ENCODE peak calls at places on chromosomes 16 and 17, in four cellular contexts. E is HepG2, W is left lung, O is uterus. Z is an unnamed sample.

GRCh38 chr17:34308376-34308775 is 10.9 kb upstream of the CCL8 start:
- DNase-seq in E (no peak), W (no peak), O (no peak), Z (no peak)

GRCh38 chr16:12349950-12350842 is 373.7 kb downstream of the SNX29 start:
- DNase-seq in E (no peak), W (no peak), O (no peak), Z (no peak)

GRCh38 chr17:76421054-76421427 is 31.9 kb downstream of the UBE2O start:
- DNase-seq in E (no peak), W (no peak), O (no peak), Z (no peak)

GRCh38 chr16:50311891-50312501 is 45.6 kb downstream of the ADCY7 start:
- DNase-seq in E (no peak), W (peak; percentile 74), O (peak; percentile 14), Z (peak; percentile 3)

GRCh38 chr16:19232988-19233387 is 52.5 kb upstream of the CLEC19A start:
- DNase-seq in E (no peak), W (no peak), O (no peak), Z (no peak)

GRCh38 chr17:75084039-75084660 is 3.6 kb upstream of the SLC16A5 start:
- DNase-seq in E (peak; percentile 96), W (no peak), O (no peak), Z (no peak)

GRCh38 chr16:19583665-19584300 is 28.3 kb downstream of the VPS35L start:
- DNase-seq in E (peak; percentile 77), W (no peak), O (no peak), Z (peak; percentile 10)

GRCh38 chr16:86994651-86995171 is 322.5 kb downstream of the C16orf95 start:
- DNase-seq in E (no peak), W (no peak), O (no peak), Z (no peak)

GRCh38 chr16:67805718-67806427 is 487 bp downstream of the RANBP10 start:
- DNase-seq in E (no peak), W (peak; percentile 77), O (no peak), Z (no peak)

GRCh38 chr17:26818736-26819135 is 475.2 kb upstream of the WSB1 start:
- DNase-seq in E (peak; percentile 7), W (no peak), O (no peak), Z (no peak)

GRCh38 chr17:60463157-60463820 is 41.0 kb downstream of the CHCT1 start:
- DNase-seq in E (no peak), W (no peak), O (no peak), Z (no peak)

GRCh38 chr17:49063652-49064051 is 66.5 kb downstream of the IGF2BP1 start:
- DNase-seq in E (no peak), W (no peak), O (no peak), Z (peak; percentile 7)

GRCh38 chr16:12729448-12729847 is 74.2 kb downstream of the CPPED1 start:
- DNase-seq in E (no peak), W (no peak), O (no peak), Z (no peak)

GRCh38 chr16:52095466-52095865 is 451.5 kb downstream of the TOX3 start:
- DNase-seq in E (no peak), W (no peak), O (no peak), Z (no peak)

GRCh38 chr17:41404024-41404651 is 6.7 kb upstream of the KRT31 start:
- DNase-seq in E (peak; percentile 95), W (no peak), O (no peak), Z (no peak)

GRCh38 chr16:30088832-30089624 is 2.7 kb downstream of the TBX6 start:
- DNase-seq in E (no peak), W (peak; percentile 61), O (no peak), Z (no peak)

GRCh38 chr16:66359811-66360608 is 6.5 kb upstream of the CDH5 start:
- DNase-seq in E (no peak), W (no peak), O (no peak), Z (no peak)

GRCh38 chr17:7321466-7321865 is 6.3 kb upstream of the GPS2 start:
- DNase-seq in E (no peak), W (no peak), O (no peak), Z (no peak)

GRCh38 chr17:62219500-62219899 is 154.4 kb upstream of the MED13 start:
- DNase-seq in E (no peak), W (no peak), O (no peak), Z (no peak)

GRCh38 chr17:78820122-78820792 is 20.4 kb downstream of the USP36 start:
- DNase-seq in E (no peak), W (no peak), O (no peak), Z (no peak)
- H3K27ac ChIP-seq in E (no peak overlapping the region), W (no peak overlapping the region), O (no peak overlapping the region), Z (no peak overlapping the region)

DNA sequence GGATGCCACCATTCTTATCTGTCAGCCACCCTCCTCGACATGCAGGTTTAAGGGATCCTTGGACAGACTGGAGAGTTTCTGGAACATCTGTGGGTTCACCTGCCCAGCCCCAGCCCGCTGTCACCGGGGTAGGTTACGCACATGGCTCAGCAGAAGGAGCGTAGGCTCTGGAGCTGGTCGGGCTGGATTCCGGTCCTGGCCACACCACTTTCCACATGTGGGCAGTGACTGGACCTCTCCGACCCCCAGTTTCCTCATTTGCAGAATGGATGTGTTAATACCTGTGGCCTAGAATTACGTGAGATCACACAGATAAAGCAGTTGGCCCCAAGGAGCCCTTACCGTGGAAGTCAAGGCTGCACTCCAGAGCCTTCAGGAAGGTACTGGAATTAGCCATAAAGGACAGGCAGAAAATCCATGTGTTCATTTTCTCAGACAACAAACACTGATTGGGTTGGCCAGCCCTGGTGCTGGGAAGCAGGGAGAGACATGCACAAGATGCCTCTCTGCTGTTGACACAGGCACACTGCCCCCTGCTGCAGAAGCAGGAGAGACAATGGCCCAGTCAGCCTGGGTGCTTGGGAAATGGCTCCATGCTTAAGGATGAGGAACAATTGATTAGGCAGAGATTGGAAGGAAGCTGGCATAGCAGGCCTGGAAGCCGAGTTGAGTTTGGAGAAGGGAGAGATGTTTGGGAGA is 58.8 kb downstream of the SF3B3 start:
- DNase-seq in E (no peak), W (no peak), O (no peak), Z (no peak)
- TF ChIP-seq CTCF in E (peak; percentile 64), W (no peak), O (no peak), Z (peak; percentile 10)

GRCh38 chr17:82351713-82352488 is 7.1 kb upstream of the TEX19 start:
- DNase-seq in E (peak; percentile 89), W (peak; percentile 88), O (peak; percentile 84), Z (peak; percentile 87)

GRCh38 chr17:82350182-82351030 is 8.6 kb upstream of the TEX19 start:
- DNase-seq in E (no peak), W (no peak), O (no peak), Z (no peak)

GRCh38 chr17:82353484-82353883 is 5.6 kb upstream of the TEX19 start:
- DNase-seq in E (no peak), W (no peak), O (no peak), Z (no peak)

GRCh38 chr17:82349287-82349701 is 9.8 kb upstream of the TEX19 start:
- DNase-seq in E (no peak), W (no peak), O (peak; percentile 64), Z (no peak)

GRCh38 chr17:82351254-82351712 is 7.8 kb upstream of the TEX19 start:
- DNase-seq in E (no peak), W (no peak), O (no peak), Z (no peak)
- H3K4me3 ChIP-seq in E (no peak overlapping the region), W (no peak overlapping the region), O (no peak overlapping the region), Z (no peak overlapping the region)

GRCh38 chr17:1078062-1078711 is 81.3 kb downstream of the TIMM22 start:
- DNase-seq in E (no peak), W (peak; percentile 70), O (no peak), Z (no peak)
- H3K27ac ChIP-seq in E (no peak overlapping the region), W (no peak overlapping the region), O (no peak overlapping the region), Z (no peak overlapping the region)

GRCh38 chr17:36930501-36930900 is 6.8 kb upstream of the LHX1 start:
- DNase-seq in E (no peak), W (no peak), O (no peak), Z (no peak)
- TF ChIP-seq CTCF in E (no peak), W (no peak), O (no peak), Z (no peak)

DNA sequence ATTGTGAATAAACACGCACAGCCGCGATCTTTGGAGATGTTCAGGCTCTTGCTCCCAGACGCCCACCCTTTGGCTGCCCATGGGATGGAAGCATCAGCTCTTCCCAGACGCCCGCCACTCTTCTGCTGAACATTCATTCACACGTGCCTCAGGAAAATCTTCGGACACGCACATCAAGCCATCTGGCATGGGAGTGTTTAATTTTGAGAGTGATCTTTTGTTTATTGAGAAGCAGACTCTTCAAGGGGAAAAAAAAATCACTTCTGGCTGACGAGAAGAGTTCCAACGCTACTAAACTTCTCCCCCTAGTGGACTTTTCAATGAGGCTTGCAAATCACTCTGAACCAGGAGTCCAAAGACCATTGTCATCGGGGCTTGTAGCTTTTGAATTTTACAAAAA is 62.0 kb upstream of the NUDT7 start:
- DNase-seq in E (peak; percentile 35), W (no peak), O (no peak), Z (no peak)
- H3K4me3 ChIP-seq in E (no peak overlapping the region), W (no peak overlapping the region), O (no peak overlapping the region), Z (no peak overlapping the region)